ENCODE peak calls at places on chromosomes 12 and 14, in eight cellular contexts. W is A549, E is astrocyte of the spinal cord, I is pancreas, H is hepatocyte, A is right lobe of liver, T is neural progenitor cell, M is AG09309. U is an unnamed sample.
A peak's percentile ranks its signal among the peaks of the same experiment; 100 is the strongest.

GRCh38 chr14:72649603-72650227 is 244.2 kb downstream of the DPF3 start:
- DNase-seq in A (no peak), I (no peak), H (no peak), E (no peak), M (no peak), W (no peak), T (no peak), U (no peak)

GRCh38 chr12:93960521-93960920 is 187.9 kb upstream of the PLXNC1 start:
- DNase-seq in T (no peak), M (no peak), W (no peak), H (no peak), I (no peak), A (no peak), E (peak; percentile 9), U (no peak)

GRCh38 chr14:105486974-105487448 is 325 bp downstream of the CRIP1 start:
- DNase-seq in A (peak; percentile 41), T (peak; percentile 45), E (no peak), I (no peak), M (no peak), W (peak; percentile 78), H (no peak), U (no peak)

GRCh38 chr14:93987376-93987775 is 9.7 kb upstream of the CCDC197 start:
- DNase-seq in H (no peak), M (no peak), A (no peak), W (no peak), I (no peak), E (no peak), T (no peak), U (no peak)

GRCh38 chr12:46489951-46490388 is 117.4 kb upstream of the SLC38A2 start:
- DNase-seq in I (no peak), H (no peak), T (no peak), E (peak; percentile 5), M (no peak), W (no peak), A (no peak), U (no peak)

GRCh38 chr14:56487761-56488160 is 91.8 kb upstream of the TMEM260 start:
- DNase-seq in A (no peak), T (no peak), M (peak; percentile 24), W (no peak), E (no peak), I (no peak), H (no peak), U (peak; percentile 43)

GRCh38 chr12:10940389-10940788 is 1.3 kb upstream of the TAS2R14 start:
- DNase-seq in I (no peak), M (peak; percentile 59), H (no peak), T (no peak), E (peak; percentile 79), W (peak; percentile 65), A (no peak), U (peak; percentile 67)

GRCh38 chr12:96513681-96514080 is 24.3 kb downstream of the CFAP54 start:
- DNase-seq in W (no peak), I (no peak), M (no peak), H (no peak), A (no peak), T (no peak), E (no peak), U (no peak)

GRCh38 chr12:47346251-47347019 is 266.7 kb upstream of the AMIGO2 start:
- DNase-seq in H (peak; percentile 73), A (no peak), E (no peak), I (peak; percentile 14), M (no peak), W (peak; percentile 32), T (no peak), U (no peak)

GRCh38 chr12:120196363-120196762 is 1.8 kb upstream of the GCN1 start:
- DNase-seq in E (no peak), W (no peak), T (no peak), M (no peak), I (no peak), H (no peak), A (no peak), U (no peak)

GRCh38 chr12:120194226-120194533 is 335 bp downstream of the GCN1 start:
- DNase-seq in H (no peak), W (no peak), E (no peak), M (no peak), A (no peak), I (no peak), T (no peak), U (no peak)

GRCh38 chr12:120190985-120191480 is 3.5 kb downstream of the GCN1 start:
- DNase-seq in H (no peak), I (no peak), W (no peak), A (no peak), M (no peak), T (no peak), E (no peak), U (no peak)

GRCh38 chr12:120197542-120197887 is 3.0 kb upstream of the GCN1 start:
- DNase-seq in T (no peak), A (no peak), I (no peak), E (no peak), W (no peak), M (no peak), H (no peak), U (no peak)

GRCh38 chr12:120194534-120195395 is at the start of gene GCN1:
- DNase-seq in E (peak; percentile 80), W (peak; percentile 84), I (peak; percentile 77), H (peak; percentile 90), A (peak; percentile 88), M (peak; percentile 21), T (peak; percentile 81), U (peak; percentile 65)
- H3K4me3 ChIP-seq in E (peak within 1 kb of the TSS; percentile 72), W (peak within 1 kb of the TSS; percentile 68), I (peak within 1 kb of the TSS; percentile 97), H (peak within 1 kb of the TSS; percentile 56), A (peak within 1 kb of the TSS; percentile 98), M (peak within 1 kb of the TSS; percentile 64), T (peak within 1 kb of the TSS; percentile 95), U (peak within 1 kb of the TSS; percentile 82)

GRCh38 chr12:113056381-113056630 is 224 bp upstream of the DTX1 start:
- DNase-seq in T (no peak), E (no peak), M (no peak), I (no peak), W (no peak), A (no peak), H (no peak), U (no peak)

GRCh38 chr12:113054948-113055486 is 1.5 kb upstream of the DTX1 start:
- DNase-seq in I (no peak), W (no peak), M (no peak), H (no peak), A (no peak), E (no peak), T (no peak), U (no peak)

GRCh38 chr12:113056631-113057488 is at the start of gene DTX1:
- DNase-seq in T (peak; percentile 60), I (peak; percentile 38), W (no peak), E (no peak), H (no peak), A (peak; percentile 69), M (no peak), U (no peak)

GRCh38 chr12:113057565-113058485 is 1.3 kb downstream of the DTX1 start:
- DNase-seq in E (no peak), T (peak; percentile 23), I (no peak), M (no peak), A (peak; percentile 41), W (no peak), H (no peak), U (no peak)

GRCh38 chr12:113055594-113056380 is 743 bp upstream of the DTX1 start:
- DNase-seq in I (no peak), A (peak; percentile 80), E (no peak), T (no peak), W (no peak), M (no peak), H (no peak), U (no peak)
- H3K4me3 ChIP-seq in I (no peak overlapping the region), A (peak overlapping the region; percentile 80), E (no peak overlapping the region), T (peak overlapping the region; percentile 87), W (peak overlapping the region; percentile 56), M (no peak overlapping the region), H (no peak overlapping the region), U (no peak overlapping the region)

GRCh38 chr14:60204843-60205774 is 39.9 kb upstream of the DHRS7 start:
- DNase-seq in A (no peak), T (no peak), W (no peak), M (no peak), E (no peak), H (no peak), I (no peak), U (no peak)

GRCh38 chr14:60204104-60204842 is 39.1 kb upstream of the DHRS7 start:
- DNase-seq in A (no peak), W (no peak), E (no peak), H (no peak), T (no peak), I (no peak), M (no peak), U (no peak)

GRCh38 chr14:60210703-60211102 is 38.3 kb upstream of the PPM1A start:
- DNase-seq in A (no peak), H (no peak), M (no peak), I (no peak), W (no peak), E (no peak), T (no peak), U (no peak)

GRCh38 chr14:60206837-60207533 is 41.8 kb upstream of the DHRS7 start:
- DNase-seq in E (no peak), I (no peak), T (no peak), A (no peak), H (no peak), M (no peak), W (no peak), U (no peak)

DNA sequence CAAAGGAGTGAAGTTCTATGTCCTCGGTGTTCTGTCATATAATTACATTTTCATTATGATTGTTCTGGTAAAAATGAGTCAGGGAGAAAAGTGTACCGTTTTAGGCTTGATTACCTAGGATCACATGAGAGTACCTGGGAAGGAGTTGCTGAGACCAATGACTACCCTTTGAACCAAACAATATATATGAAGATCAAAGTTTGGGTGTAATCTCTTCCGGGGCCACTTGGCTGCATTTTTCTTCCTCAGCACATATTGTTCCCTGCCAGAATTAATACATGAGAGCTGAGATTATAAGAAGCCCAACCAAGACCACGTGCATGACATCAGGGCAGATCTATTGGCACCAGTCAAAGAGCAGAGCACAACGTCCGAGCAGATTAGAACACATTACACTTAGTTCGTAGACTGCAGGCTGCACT is 41.1 kb upstream of the DHRS7 start:
- DNase-seq in T (no peak), E (no peak), H (no peak), I (no peak), W (no peak), A (no peak), M (no peak), U (no peak)
- H3K4me3 ChIP-seq in T (no peak overlapping the region), E (no peak overlapping the region), H (no peak overlapping the region), I (no peak overlapping the region), W (no peak overlapping the region), A (no peak overlapping the region), M (no peak overlapping the region), U (no peak overlapping the region)

DNA sequence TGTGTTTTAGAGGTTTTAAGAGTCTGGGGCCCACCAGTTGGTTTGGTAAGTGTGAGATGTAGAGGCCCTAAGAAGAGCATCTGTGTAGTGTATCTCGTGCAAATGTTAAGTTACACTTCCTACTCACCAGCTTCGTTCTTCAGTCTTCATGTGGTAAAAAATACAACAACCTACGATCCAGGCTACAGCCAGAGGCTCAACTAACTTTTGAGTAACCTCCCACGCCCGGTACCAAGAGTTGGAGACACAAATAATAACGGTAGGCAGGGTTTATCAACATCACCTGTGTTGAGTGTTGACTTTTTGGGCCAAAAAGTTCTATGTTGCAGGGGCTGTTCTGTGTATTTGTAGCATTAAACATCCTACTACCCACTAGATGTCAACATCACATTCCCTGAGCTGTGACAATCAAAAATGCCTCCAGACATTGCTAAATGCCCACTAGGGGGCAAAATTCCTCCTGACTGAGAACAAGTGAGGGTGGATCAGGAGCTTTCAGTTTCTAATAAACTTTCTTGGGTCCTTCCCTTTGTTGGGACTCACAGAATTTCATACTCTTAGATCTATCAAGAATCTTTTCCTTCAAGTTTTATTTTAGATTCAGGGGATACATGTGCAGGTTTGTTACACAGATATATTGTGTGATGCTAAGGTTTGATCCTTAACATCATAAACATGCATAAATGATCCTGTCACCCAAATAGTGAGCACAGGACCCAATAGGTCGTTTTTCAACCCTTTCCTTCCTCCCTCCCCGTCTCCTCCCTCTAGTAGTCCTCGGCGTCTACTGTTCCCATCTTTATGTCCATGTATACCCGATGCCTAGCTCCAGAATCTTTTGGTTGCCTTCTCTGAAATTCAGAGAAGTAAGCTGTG is 94.7 kb downstream of the SLC2A13 start:
- DNase-seq in M (peak; percentile 44), A (no peak), E (peak; percentile 65), T (peak; percentile 82), H (peak; percentile 83), I (peak; percentile 53), W (peak; percentile 80), U (peak; percentile 31)
- H3K4me3 ChIP-seq in M (no peak overlapping the region), A (peak overlapping the region; percentile 4), E (no peak overlapping the region), T (no peak overlapping the region), H (no peak overlapping the region), I (no peak overlapping the region), W (no peak overlapping the region), U (no peak overlapping the region)